ENCODE peak calls at places on chromosome 10, in four cellular contexts. One of them, this sample, is unnamed.

GRCh38 chr10:110637558-110638053 is 6.5 kb upstream of the RBM20 start:
- DNase-seq in thyroid gland: no peak
- DNase-seq in A673: no peak
- DNase-seq in Caco-2: no peak
- DNase-seq in this sample: no peak

GRCh38 chr10:103448751-103449150 is 3.4 kb downstream of the CALHM2 start:
- DNase-seq in thyroid gland: no peak
- DNase-seq in A673: no peak
- DNase-seq in Caco-2: no peak
- DNase-seq in this sample: no peak

GRCh38 chr10:116825901-116826300 is 23.4 kb upstream of the ENO4 start:
- DNase-seq in thyroid gland: no peak
- DNase-seq in A673: no peak
- DNase-seq in Caco-2: no peak
- DNase-seq in this sample: no peak

GRCh38 chr10:82969405-82969804 is 1094.4 kb downstream of the NRG3 start:
- DNase-seq in thyroid gland: no peak
- DNase-seq in A673: peak; percentile 7
- DNase-seq in Caco-2: no peak
- DNase-seq in this sample: no peak

GRCh38 chr10:29895436-29895835 is 163.9 kb downstream of the JCAD start:
- DNase-seq in thyroid gland: peak; percentile 24
- DNase-seq in A673: peak; percentile 45
- DNase-seq in Caco-2: no peak
- DNase-seq in this sample: no peak

GRCh38 chr10:61623101-61623500 is 39.6 kb upstream of the CABCOCO1 start:
- DNase-seq in thyroid gland: no peak
- DNase-seq in A673: no peak
- DNase-seq in Caco-2: no peak
- DNase-seq in this sample: no peak

GRCh38 chr10:28236641-28237040 is 66.2 kb downstream of the MPP7 start:
- DNase-seq in thyroid gland: no peak
- DNase-seq in A673: no peak
- DNase-seq in Caco-2: no peak
- DNase-seq in this sample: no peak

GRCh38 chr10:110300486-110300986 is 4.2 kb downstream of the SMNDC1 start:
- DNase-seq in thyroid gland: no peak
- DNase-seq in A673: no peak
- DNase-seq in Caco-2: no peak
- DNase-seq in this sample: no peak

GRCh38 chr10:60877066-60877776 is 66.8 kb downstream of the RHOBTB1 start:
- DNase-seq in thyroid gland: no peak
- DNase-seq in A673: no peak
- DNase-seq in Caco-2: no peak
- DNase-seq in this sample: no peak

GRCh38 chr10:71302874-71303568 is 16.0 kb upstream of the SLC29A3 start:
- DNase-seq in thyroid gland: no peak
- DNase-seq in A673: peak; percentile 80
- DNase-seq in Caco-2: no peak
- DNase-seq in this sample: no peak

GRCh38 chr10:114824396-114824795 is 2.8 kb downstream of the FHIP2A start:
- DNase-seq in thyroid gland: no peak
- DNase-seq in A673: no peak
- DNase-seq in Caco-2: no peak
- DNase-seq in this sample: no peak

GRCh38 chr10:11135709-11136108 is 118.0 kb downstream of the CELF2 start:
- DNase-seq in thyroid gland: no peak
- DNase-seq in A673: no peak
- DNase-seq in Caco-2: no peak
- DNase-seq in this sample: no peak

GRCh38 chr10:8279598-8279997 is 225.1 kb downstream of the GATA3 start:
- DNase-seq in thyroid gland: no peak
- DNase-seq in A673: no peak
- DNase-seq in Caco-2: peak; percentile 55
- DNase-seq in this sample: no peak

GRCh38 chr10:69639291-69640195 is 9.5 kb downstream of the FAM241B start:
- DNase-seq in thyroid gland: peak; percentile 69
- DNase-seq in A673: peak; percentile 69
- DNase-seq in Caco-2: peak; percentile 83
- DNase-seq in this sample: no peak

GRCh38 chr10:80468806-80469421 is 14.8 kb downstream of the TSPAN14 start:
- DNase-seq in thyroid gland: peak; percentile 51
- DNase-seq in A673: no peak
- DNase-seq in Caco-2: no peak
- DNase-seq in this sample: no peak

GRCh38 chr10:12403119-12403518 is 53.8 kb downstream of the CAMK1D start:
- DNase-seq in thyroid gland: no peak
- DNase-seq in A673: no peak
- DNase-seq in Caco-2: no peak
- DNase-seq in this sample: no peak

GRCh38 chr10:122112625-122113160 is 123.7 kb downstream of the TACC2 start:
- DNase-seq in thyroid gland: peak; percentile 90
- DNase-seq in A673: peak; percentile 14
- DNase-seq in Caco-2: peak; percentile 91
- DNase-seq in this sample: no peak

GRCh38 chr10:46232084-46232483 is 54.7 kb upstream of the ANTXRL start:
- DNase-seq in thyroid gland: no peak
- DNase-seq in A673: no peak
- DNase-seq in Caco-2: no peak
- DNase-seq in this sample: no peak

GRCh38 chr10:6140141-6140841 is 51.5 kb downstream of the RBM17 start:
- DNase-seq in thyroid gland: no peak
- DNase-seq in A673: no peak
- DNase-seq in Caco-2: no peak
- DNase-seq in this sample: no peak

GRCh38 chr10:73798927-73799563 is 12.4 kb downstream of the NDST2 start:
- DNase-seq in thyroid gland: no peak
- DNase-seq in A673: no peak
- DNase-seq in Caco-2: no peak
- DNase-seq in this sample: no peak

GRCh38 chr10:987635-987905 is 664 bp upstream of the GTPBP4 start:
- DNase-seq in thyroid gland: no peak
- DNase-seq in A673: peak; percentile 46
- DNase-seq in Caco-2: no peak
- DNase-seq in this sample: no peak

GRCh38 chr10:74909665-74910064 is 83.3 kb downstream of the KAT6B start:
- DNase-seq in thyroid gland: no peak
- DNase-seq in A673: no peak
- DNase-seq in Caco-2: no peak
- DNase-seq in this sample: no peak

GRCh38 chr10:113562108-113562507 is 9.3 kb downstream of the HABP2 start:
- DNase-seq in thyroid gland: peak; percentile 14
- DNase-seq in A673: no peak
- DNase-seq in Caco-2: no peak
- DNase-seq in this sample: no peak

GRCh38 chr10:23001901-23002516 is 74.2 kb downstream of the ARMC3 start:
- DNase-seq in thyroid gland: peak; percentile 58
- DNase-seq in A673: no peak
- DNase-seq in Caco-2: no peak
- DNase-seq in this sample: no peak

GRCh38 chr10:48468866-48469511 is 135.9 kb downstream of the ARHGAP22 start:
- DNase-seq in thyroid gland: no peak
- DNase-seq in A673: no peak
- DNase-seq in Caco-2: peak; percentile 33
- DNase-seq in this sample: peak; percentile 3

GRCh38 chr10:11724938-11725776 is 17.0 kb upstream of the ECHDC3 start:
- DNase-seq in thyroid gland: no peak
- DNase-seq in A673: peak; percentile 85
- DNase-seq in Caco-2: no peak
- DNase-seq in this sample: no peak

GRCh38 chr10:93815304-93816091 is 57.8 kb downstream of the LGI1 start:
- DNase-seq in thyroid gland: no peak
- DNase-seq in A673: peak; percentile 34
- DNase-seq in Caco-2: peak; percentile 56
- DNase-seq in this sample: no peak

GRCh38 chr10:103265712-103266329 is 11.1 kb upstream of the INA start:
- DNase-seq in thyroid gland: peak; percentile 84
- DNase-seq in A673: peak; percentile 75
- DNase-seq in Caco-2: peak; percentile 73
- DNase-seq in this sample: no peak

GRCh38 chr10:43350139-43350538 is 21.3 kb upstream of the FXYD4 start:
- DNase-seq in thyroid gland: no peak
- DNase-seq in A673: no peak
- DNase-seq in Caco-2: no peak
- DNase-seq in this sample: no peak

GRCh38 chr10:3740157-3740871 is 44.7 kb downstream of the KLF6 start:
- DNase-seq in thyroid gland: no peak
- DNase-seq in A673: peak; percentile 46
- DNase-seq in Caco-2: peak; percentile 77
- DNase-seq in this sample: no peak

GRCh38 chr10:70093335-70093944 is 39.2 kb downstream of the AIFM2 start:
- DNase-seq in thyroid gland: no peak
- DNase-seq in A673: no peak
- DNase-seq in Caco-2: no peak
- DNase-seq in this sample: no peak

GRCh38 chr10:44020322-44021111 is 364.4 kb downstream of the CXCL12 start:
- DNase-seq in thyroid gland: no peak
- DNase-seq in A673: no peak
- DNase-seq in Caco-2: no peak
- DNase-seq in this sample: no peak

GRCh38 chr10:43138757-43139241 is 554 bp downstream of the CSGALNACT2 start:
- DNase-seq in thyroid gland: peak; percentile 26
- DNase-seq in A673: peak; percentile 54
- DNase-seq in Caco-2: no peak
- DNase-seq in this sample: no peak

GRCh38 chr10:43921881-43922280 is 273.2 kb upstream of the ZNF32 start:
- DNase-seq in thyroid gland: no peak
- DNase-seq in A673: no peak
- DNase-seq in Caco-2: no peak
- DNase-seq in this sample: no peak

GRCh38 chr10:122323941-122324675 is 50.4 kb upstream of the PLEKHA1 start:
- DNase-seq in thyroid gland: no peak
- DNase-seq in A673: no peak
- DNase-seq in Caco-2: no peak
- DNase-seq in this sample: no peak

GRCh38 chr10:132465193-132465888 is 68.3 kb downstream of the PWWP2B start:
- DNase-seq in thyroid gland: no peak
- DNase-seq in A673: no peak
- DNase-seq in Caco-2: no peak
- DNase-seq in this sample: no peak

GRCh38 chr10:12910835-12911234 is 90.7 kb downstream of the CCDC3 start:
- DNase-seq in thyroid gland: no peak
- DNase-seq in A673: no peak
- DNase-seq in Caco-2: no peak
- DNase-seq in this sample: no peak

GRCh38 chr10:70579234-70580002 is 23.1 kb downstream of the PRF1 start:
- DNase-seq in thyroid gland: no peak
- DNase-seq in A673: no peak
- DNase-seq in Caco-2: peak; percentile 36
- DNase-seq in this sample: no peak

GRCh38 chr10:42969909-42970308 is 107.0 kb upstream of the RET start:
- DNase-seq in thyroid gland: no peak
- DNase-seq in A673: no peak
- DNase-seq in Caco-2: peak; percentile 28
- DNase-seq in this sample: peak; percentile 7

GRCh38 chr10:2650328-2650727 is 417.0 kb upstream of the PFKP start:
- DNase-seq in thyroid gland: no peak
- DNase-seq in A673: no peak
- DNase-seq in Caco-2: no peak
- DNase-seq in this sample: no peak
- TF ChIP-seq CTCF in thyroid gland: no peak
- TF ChIP-seq CTCF in A673: no peak
- TF ChIP-seq CTCF in Caco-2: no peak
- TF ChIP-seq CTCF in this sample: no peak

GRCh38 chr10:31620236-31621151 is 301.5 kb downstream of the ZEB1 start:
- DNase-seq in thyroid gland: peak; percentile 40
- DNase-seq in A673: no peak
- DNase-seq in Caco-2: no peak
- DNase-seq in this sample: no peak
- TF ChIP-seq CTCF in thyroid gland: no peak
- TF ChIP-seq CTCF in A673: peak; percentile 37
- TF ChIP-seq CTCF in Caco-2: no peak
- TF ChIP-seq CTCF in this sample: no peak

DNA sequence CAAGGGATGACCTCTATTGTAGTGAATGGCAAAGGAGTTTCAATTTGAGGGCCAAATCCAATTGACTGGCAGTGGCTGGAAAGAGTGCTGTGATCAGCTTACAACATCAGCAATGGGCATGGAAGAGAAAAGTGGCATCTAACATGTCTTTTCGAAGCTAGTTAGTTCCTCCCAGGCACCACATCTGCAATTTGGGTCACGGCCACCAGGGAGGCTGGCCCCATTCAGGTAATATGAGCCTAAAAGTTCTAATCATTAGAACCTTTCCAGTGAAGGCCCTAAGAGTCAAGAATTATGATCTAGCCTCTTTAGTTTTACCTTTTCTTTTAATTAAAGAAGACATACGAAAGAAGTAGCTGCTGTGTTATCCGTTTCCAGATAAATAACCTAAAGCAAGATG is 17.3 kb downstream of the CRTAC1 start:
- DNase-seq in thyroid gland: no peak
- DNase-seq in A673: no peak
- DNase-seq in Caco-2: no peak
- DNase-seq in this sample: no peak
- TF ChIP-seq CTCF in thyroid gland: no peak
- TF ChIP-seq CTCF in A673: peak; percentile 16
- TF ChIP-seq CTCF in Caco-2: peak; percentile 20
- TF ChIP-seq CTCF in this sample: no peak

GRCh38 chr10:99406149-99406548 is 24.3 kb downstream of the GOT1 start:
- DNase-seq in thyroid gland: no peak
- DNase-seq in A673: no peak
- DNase-seq in Caco-2: no peak
- DNase-seq in this sample: no peak
- TF ChIP-seq CTCF in thyroid gland: no peak
- TF ChIP-seq CTCF in A673: no peak
- TF ChIP-seq CTCF in Caco-2: no peak
- TF ChIP-seq CTCF in this sample: no peak

This sample was measured in activated B cell treated with CpG ODN at 0.5 μM for 24 hours.